ENCODE peak calls at places on chromosomes 5 and 9, in nine cellular contexts. G, T, R, Z, Q, J, I, W and V are unnamed samples.

GRCh38 chr5:79133657-79134451 is 22.2 kb downstream of the BHMT start:
- DNase-seq in Z (peak), T (peak), R (peak), Q (peak), J (peak), I (peak), G (peak), W (peak), V (no peak)

GRCh38 chr5:52356311-52356918 is 431.3 kb upstream of the ITGA1 start:
- DNase-seq in Q (no peak), G (peak), J (peak), I (no peak), W (no peak), T (no peak), R (no peak), Z (no peak), V (no peak)

GRCh38 chr9:128526729-128527128 is 22.2 kb downstream of the GLE1 start:
- DNase-seq in Q (no peak), G (peak), Z (no peak), R (no peak), W (no peak), J (no peak), T (no peak), I (no peak), V (no peak)

GRCh38 chr5:142491679-142492078 is 166.9 kb upstream of the SPRY4 start:
- DNase-seq in Z (no peak), R (no peak), W (no peak), I (no peak), T (no peak), Q (no peak), J (no peak), G (no peak), V (no peak)

GRCh38 chr5:113081881-113082546 is 105.4 kb downstream of the DCP2 start:
- DNase-seq in Q (no peak), W (no peak), T (no peak), Z (no peak), G (no peak), J (peak), R (no peak), I (peak), V (no peak)

GRCh38 chr5:116872986-116873385 is 298.4 kb upstream of the SEMA6A start:
- DNase-seq in W (no peak), G (no peak), T (no peak), J (no peak), Q (no peak), R (no peak), Z (no peak), I (no peak), V (no peak)

GRCh38 chr5:74507596-74507995 is 132.9 kb downstream of the ENC1 start:
- DNase-seq in J (no peak), Q (no peak), R (no peak), T (no peak), W (no peak), I (no peak), Z (no peak), G (no peak), V (no peak)

GRCh38 chr5:115343855-115344254 is 47.4 kb upstream of the CCDC112 start:
- DNase-seq in J (peak), Z (no peak), T (no peak), Q (peak), W (no peak), I (no peak), G (peak), R (no peak), V (no peak)

GRCh38 chr5:142860291-142860690 is 90.1 kb downstream of the ARHGAP26 start:
- DNase-seq in I (no peak), G (no peak), Q (no peak), R (no peak), T (no peak), J (no peak), Z (no peak), W (no peak), V (no peak)

GRCh38 chr9:95284152-95284551 is 33.4 kb downstream of the FANCC start:
- DNase-seq in T (no peak), R (no peak), G (no peak), I (no peak), Q (no peak), Z (no peak), W (no peak), J (peak), V (no peak)

GRCh38 chr5:80254767-80255424 is 952 bp downstream of the SERINC5 start:
- DNase-seq in W (no peak), Z (no peak), T (no peak), J (peak), G (peak), R (no peak), I (peak), Q (no peak), V (no peak)

GRCh38 chr5:134525687-134526482 is 415 bp downstream of the JADE2 start:
- DNase-seq in T (peak), Q (peak), R (peak), I (peak), Z (peak), W (peak), J (peak), G (peak), V (peak)

GRCh38 chr9:113228130-113228665 is 6.9 kb downstream of the SLC31A1 start:
- DNase-seq in J (no peak), Z (no peak), R (no peak), T (no peak), Q (peak), W (no peak), I (no peak), G (no peak), V (no peak)

GRCh38 chr5:135196483-135196882 is 162.5 kb upstream of the PITX1 start:
- DNase-seq in Q (no peak), J (no peak), W (no peak), Z (no peak), I (no peak), R (no peak), T (no peak), G (no peak), V (no peak)

GRCh38 chr9:93677641-93678136 is 101.3 kb downstream of the PHF2 start:
- DNase-seq in G (no peak), Q (no peak), W (no peak), Z (no peak), I (no peak), T (peak), J (no peak), R (peak), V (peak)

GRCh38 chr5:153630546-153630945 is 140.1 kb downstream of the GRIA1 start:
- DNase-seq in G (no peak), J (no peak), I (no peak), T (no peak), Z (no peak), Q (no peak), R (no peak), W (no peak), V (no peak)

GRCh38 chr9:93198839-93199625 is 15.1 kb downstream of the WNK2 start:
- DNase-seq in J (no peak), Q (no peak), R (no peak), G (no peak), Z (peak), W (no peak), I (no peak), T (no peak), V (no peak)

GRCh38 chr9:94973491-94973941 is 247.0 kb downstream of the AOPEP start:
- DNase-seq in Q (no peak), T (no peak), G (no peak), R (no peak), J (peak), Z (no peak), I (no peak), W (no peak), V (no peak)

GRCh38 chr9:25678147-25678666 is at the start of gene TUSC1:
- DNase-seq in J (peak), W (peak), R (peak), Z (peak), G (peak), T (peak), Q (no peak), I (peak), V (peak)

GRCh38 chr9:107922246-107922645 is 432.7 kb upstream of the KLF4 start:
- DNase-seq in G (no peak), R (no peak), Z (no peak), I (no peak), W (no peak), T (no peak), J (no peak), Q (no peak), V (no peak)

GRCh38 chr5:43313854-43314457 is 744 bp upstream of the HMGCS1 start:
- DNase-seq in W (no peak), J (no peak), T (no peak), G (no peak), Q (no peak), I (peak), R (peak), Z (no peak), V (no peak)

GRCh38 chr9:117703538-117703937 is 665 bp upstream of the TLR4 start:
- DNase-seq in Z (no peak), T (no peak), J (no peak), I (no peak), G (no peak), Q (no peak), W (no peak), R (no peak), V (no peak)

GRCh38 chr5:2864515-2864914 is 113.0 kb upstream of the IRX2 start:
- DNase-seq in I (no peak), G (no peak), W (no peak), Z (no peak), R (no peak), T (peak), Q (no peak), J (no peak), V (no peak)

GRCh38 chr5:119512277-119512676 is 60.0 kb downstream of the HSD17B4 start:
- DNase-seq in I (no peak), Z (no peak), T (no peak), G (no peak), J (no peak), W (no peak), Q (no peak), R (no peak), V (no peak)

GRCh38 chr9:69971643-69972449 is 71.8 kb upstream of the MAMDC2 start:
- DNase-seq in Z (peak), T (peak), I (peak), G (peak), Q (peak), W (peak), R (peak), J (peak), V (peak)

GRCh38 chr9:114343471-114344187 is 14.0 kb downstream of the ORM2 start:
- DNase-seq in Q (no peak), J (peak), Z (no peak), W (no peak), R (no peak), I (no peak), G (no peak), T (no peak), V (no peak)

GRCh38 chr5:115842089-115842881 is 550 bp downstream of the AP3S1 start:
- DNase-seq in Q (peak), Z (no peak), W (no peak), I (peak), R (no peak), G (no peak), J (no peak), T (no peak), V (peak)

GRCh38 chr9:135443811-135444470 is 35.6 kb upstream of the PPP1R26 start:
- DNase-seq in Q (no peak), G (no peak), J (no peak), Z (no peak), W (no peak), R (no peak), T (no peak), I (no peak), V (no peak)

GRCh38 chr9:133514475-133515239 is 10.1 kb downstream of the MYMK start:
- DNase-seq in J (no peak), Q (no peak), W (peak), T (no peak), Z (no peak), I (no peak), R (no peak), G (no peak), V (no peak)

GRCh38 chr9:108162664-108163063 is 673.1 kb upstream of the KLF4 start:
- DNase-seq in I (peak), Z (no peak), T (no peak), R (peak), J (peak), G (no peak), W (no peak), Q (no peak), V (no peak)

GRCh38 chr5:180590543-180591248 is 603 bp downstream of the SCGB3A1 start:
- DNase-seq in W (no peak), Z (no peak), T (peak), Q (no peak), G (no peak), R (no peak), J (no peak), I (no peak), V (no peak)

GRCh38 chr9:3980771-3981170 is 319.1 kb downstream of the GLIS3 start:
- DNase-seq in J (peak), Q (no peak), W (no peak), T (no peak), R (no peak), I (no peak), Z (no peak), G (no peak), V (no peak)

GRCh38 chr9:116080561-116080960 is 73.0 kb upstream of the PAPPA start:
- DNase-seq in I (no peak), W (no peak), Z (no peak), T (no peak), R (no peak), G (no peak), Q (no peak), J (no peak), V (no peak)

GRCh38 chr5:59367791-59368394 is 525.6 kb downstream of the PDE4D start:
- DNase-seq in Z (peak), G (peak), I (peak), Q (peak), T (peak), W (peak), R (peak), J (peak), V (no peak)

DNA sequence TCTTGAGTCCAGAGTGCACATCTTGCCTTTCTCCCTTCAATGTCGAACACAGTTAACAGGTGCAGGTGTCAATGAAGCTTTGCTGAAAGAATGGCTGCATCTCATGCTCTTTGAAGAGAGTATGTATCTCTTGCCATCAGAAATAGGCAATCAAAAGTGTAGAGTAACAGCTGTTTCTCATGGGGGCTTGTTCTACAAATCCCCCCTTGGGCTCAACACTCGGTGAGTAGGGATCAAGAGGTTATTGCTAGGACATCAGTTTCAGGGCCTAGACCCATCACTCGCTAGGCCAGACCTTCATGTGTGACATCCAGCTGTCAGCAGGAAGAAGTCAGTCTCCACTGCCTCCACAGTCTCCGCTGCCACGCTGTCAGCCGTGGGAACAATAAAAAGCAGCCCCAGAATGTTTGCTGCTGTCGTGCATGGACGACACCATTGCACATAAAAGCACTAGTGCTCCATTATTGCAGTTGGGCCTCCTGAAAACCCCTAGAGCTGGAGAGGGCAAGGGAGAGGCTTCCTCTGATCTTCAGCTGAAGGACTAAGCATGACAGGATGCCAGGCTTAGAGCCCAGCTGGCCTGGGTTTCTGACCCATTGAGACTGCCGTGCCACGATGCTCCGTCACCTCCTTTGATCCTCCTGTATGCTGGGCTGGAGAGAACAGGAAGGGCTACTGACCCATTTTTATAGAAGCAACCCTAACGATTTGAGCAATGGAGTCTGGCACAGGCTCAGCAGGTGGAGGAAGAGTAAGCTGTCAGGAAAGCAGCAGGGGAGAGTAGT is 23.6 kb downstream of the TRAF1 start:
- DNase-seq in R (no peak), W (no peak), I (no peak), G (no peak), Q (no peak), Z (no peak), T (no peak), J (no peak), V (no peak)
- TF ChIP-seq POLR2A in R (no peak), W (no peak), I (no peak), G (no peak), Q (no peak), Z (no peak), T (no peak), J (no peak), V (peak)

GRCh38 chr5:9052421-9052820 is 493.5 kb downstream of the SEMA5A start:
- DNase-seq in W (no peak), G (no peak), I (no peak), Q (no peak), Z (no peak), T (no peak), R (no peak), J (no peak), V (no peak)
- TF ChIP-seq POLR2A in W (no peak), G (no peak), I (no peak), Q (no peak), Z (no peak), T (no peak), R (no peak), J (no peak), V (no peak)

DNA sequence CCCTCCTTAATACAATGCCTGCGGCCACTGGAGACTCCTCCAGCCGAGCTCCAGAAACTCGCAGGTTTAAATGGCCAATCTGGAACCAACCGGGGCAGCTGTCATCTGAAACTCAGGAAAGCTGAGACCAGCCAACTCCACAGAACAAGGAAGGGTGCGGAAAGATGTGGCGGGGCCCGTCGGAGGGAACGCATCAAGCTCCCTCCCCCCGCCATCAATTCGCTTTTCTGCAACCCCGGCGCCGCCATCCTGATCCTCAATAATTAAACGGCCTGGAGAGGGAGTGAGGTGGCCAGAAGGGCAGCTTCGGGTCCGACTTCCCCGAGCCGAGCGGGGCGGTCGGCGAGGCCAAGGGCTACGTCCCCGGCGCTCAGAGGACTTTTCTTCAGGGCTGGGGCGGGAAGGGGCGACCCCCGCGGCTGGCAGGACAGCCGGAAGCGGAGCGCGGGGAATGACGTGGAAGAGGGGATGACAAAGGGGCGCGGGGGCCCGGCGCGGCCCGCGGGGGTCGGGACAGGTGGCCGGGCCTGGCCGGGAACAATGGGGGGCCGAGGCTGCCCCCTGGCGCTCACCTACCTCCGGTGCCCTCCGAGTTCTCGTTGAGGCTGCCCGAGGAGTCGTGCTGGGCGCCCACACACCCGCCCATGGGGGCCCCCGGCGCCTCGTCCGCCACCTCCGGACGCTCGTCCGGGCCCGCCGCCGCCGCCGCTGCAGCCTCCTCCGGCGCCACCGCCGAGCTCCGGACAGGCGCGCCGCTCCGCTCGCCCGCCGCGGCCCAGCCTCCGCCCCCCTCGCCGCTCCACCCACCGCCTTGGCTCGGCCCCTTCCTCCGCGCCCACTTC is at the start of gene UBTD2:
- DNase-seq in I (peak), W (peak), T (peak), Z (peak), R (peak), G (peak), J (peak), Q (peak), V (peak)
- TF ChIP-seq POLR2A in I (no peak), W (peak), T (peak), Z (peak), R (peak), G (no peak), J (peak), Q (no peak), V (no peak)

GRCh38 chr5:1193591-1193985 is 7.8 kb upstream of the SLC6A19 start:
- DNase-seq in J (no peak), Q (no peak), Z (no peak), I (no peak), T (no peak), G (no peak), R (no peak), W (no peak), V (no peak)
- TF ChIP-seq POLR2A in J (no peak), Q (no peak), Z (no peak), I (no peak), T (no peak), G (no peak), R (no peak), W (no peak), V (no peak)

GRCh38 chr9:121074370-121075250 is at the start of gene CNTRL:
- DNase-seq in Q (peak), G (peak), Z (peak), J (peak), R (peak), T (peak), I (peak), W (peak), V (peak)
- TF ChIP-seq POLR2A in Q (peak), G (peak), Z (peak), J (peak), R (peak), T (peak), I (peak), W (peak), V (peak)

GRCh38 chr5:126594676-126595485 is at the start of gene ALDH7A1:
- DNase-seq in Q (peak), T (peak), J (no peak), Z (peak), I (no peak), W (peak), R (peak), G (peak), V (peak)
- TF ChIP-seq POLR2A in Q (peak), T (no peak), J (peak), Z (peak), I (peak), W (peak), R (peak), G (no peak), V (no peak)

GRCh38 chr5:177478711-177479646 is 5.5 kb upstream of the DBN1 start:
- DNase-seq in I (no peak), J (peak), Q (no peak), T (peak), Z (peak), W (peak), G (peak), R (no peak), V (no peak)
- TF ChIP-seq POLR2A in I (no peak), J (peak), Q (no peak), T (no peak), Z (no peak), W (no peak), G (peak), R (no peak), V (no peak)

GRCh38 chr5:4928409-4928808 is 211.7 kb upstream of the ADAMTS16 start:
- DNase-seq in I (no peak), J (no peak), G (no peak), Q (no peak), R (no peak), T (peak), Z (no peak), W (no peak), V (no peak)

GRCh38 chr5:4921929-4922328 is 218.2 kb upstream of the ADAMTS16 start:
- DNase-seq in Z (no peak), R (no peak), J (no peak), I (no peak), W (no peak), Q (no peak), G (no peak), T (no peak), V (no peak)

DNA sequence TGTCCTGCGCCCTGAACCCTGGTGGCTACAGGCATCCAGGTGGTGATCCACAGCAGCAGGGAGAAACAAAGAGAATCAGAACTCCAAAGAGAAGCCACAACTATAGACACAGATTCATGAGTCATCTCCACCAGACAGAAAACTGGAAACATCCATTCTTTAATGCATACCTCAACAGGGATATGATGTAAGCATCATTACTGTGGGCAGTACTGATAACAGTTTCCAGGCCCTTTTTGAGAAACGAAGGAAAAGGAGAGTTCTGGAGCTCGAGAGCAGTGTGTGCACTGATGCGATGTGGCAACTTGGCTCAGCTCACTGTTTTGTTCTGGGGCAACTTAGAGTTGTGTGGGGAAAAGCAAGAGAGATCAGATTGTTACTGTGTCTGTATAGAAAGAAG is 215.5 kb upstream of the ADAMTS16 start:
- DNase-seq in Q (no peak), J (no peak), R (no peak), G (no peak), W (no peak), I (no peak), Z (no peak), T (no peak), V (no peak)
- TF ChIP-seq POLR2A in Q (no peak), J (no peak), R (no peak), G (no peak), W (no peak), I (no peak), Z (no peak), T (no peak), V (no peak)

GRCh38 chr5:96287181-96287580 is 145.9 kb downstream of the PCSK1 start:
- DNase-seq in Z (no peak), G (no peak), T (no peak), W (no peak), R (no peak), Q (no peak), J (no peak), I (no peak), V (no peak)
- TF ChIP-seq POLR2A in Z (no peak), G (no peak), T (no peak), W (no peak), R (no peak), Q (no peak), J (no peak), I (no peak), V (no peak)